ENCODE peak calls at places on chromosomes 5 and 9, in four cellular contexts. B, V, R and W are unnamed samples.

GRCh38 chr5:122384612-122385180 is 72.7 kb downstream of the SNCAIP start:
- DNase-seq in V (no peak), B (no peak), R (no peak), W (no peak)

GRCh38 chr9:129402341-129402739 is 218.6 kb downstream of the C9orf50 start:
- DNase-seq in R (no peak), V (no peak), B (peak), W (no peak)

GRCh38 chr5:93580387-93581100 is 475 bp downstream of the NR2F1-AS1 start:
- DNase-seq in B (no peak), R (peak), V (peak), W (peak)

GRCh38 chr5:8613078-8613685 is 744.2 kb downstream of the MTRR start:
- DNase-seq in V (no peak), R (no peak), B (no peak), W (no peak)

GRCh38 chr5:180138214-180138975 is 66.8 kb upstream of the RNF130 start:
- DNase-seq in R (no peak), V (no peak), B (no peak), W (no peak)

GRCh38 chr9:109150925-109151547 is 16.0 kb downstream of the FRRS1L start:
- DNase-seq in B (no peak), R (peak), V (no peak), W (no peak)

GRCh38 chr9:105702207-105702606 is 7.9 kb downstream of the TMEM38B start:
- DNase-seq in R (no peak), B (no peak), V (no peak), W (no peak)

GRCh38 chr9:108904161-108904560 is 29.8 kb downstream of the ELP1 start:
- DNase-seq in V (no peak), B (no peak), R (no peak), W (no peak)

GRCh38 chr5:179334017-179334765 is 11.1 kb downstream of the ADAMTS2 start:
- DNase-seq in B (no peak), V (no peak), R (no peak), W (no peak)

GRCh38 chr5:68478306-68479091 is 262.9 kb downstream of the PIK3R1 start:
- DNase-seq in V (no peak), B (no peak), R (no peak), W (no peak)

GRCh38 chr9:19690128-19690527 is 98.7 kb downstream of the SLC24A2 start:
- DNase-seq in V (peak), R (no peak), B (no peak), W (peak)

GRCh38 chr5:177545487-177546261 is 8.7 kb downstream of the FAM193B start:
- DNase-seq in V (peak), B (no peak), R (peak), W (peak)

GRCh38 chr5:148209151-148209550 is 6.3 kb downstream of the SPINK6 start:
- DNase-seq in R (no peak), V (no peak), B (no peak), W (no peak)

GRCh38 chr9:2621678-2622360 is at the start of gene VLDLR:
- DNase-seq in V (peak), B (peak), R (peak), W (peak)

GRCh38 chr9:101463397-101463796 is 27.8 kb upstream of the ALDOB start:
- DNase-seq in R (no peak), V (peak), B (no peak), W (no peak)

GRCh38 chr5:139488269-139488668 is 5.7 kb upstream of the STING1 start:
- DNase-seq in B (no peak), R (no peak), V (no peak), W (no peak)

GRCh38 chr9:99793528-99793927 is 28.2 kb upstream of the NR4A3 start:
- DNase-seq in V (no peak), B (no peak), R (no peak), W (no peak)

GRCh38 chr5:168820776-168821302 is 241.7 kb upstream of the PANK3 start:
- DNase-seq in R (no peak), B (no peak), V (no peak), W (no peak)

GRCh38 chr5:7377761-7378160 is 18.2 kb upstream of the ADCY2 start:
- DNase-seq in B (no peak), R (no peak), V (no peak), W (no peak)

GRCh38 chr9:98673681-98674080 is 35.1 kb downstream of the GABBR2 start:
- DNase-seq in V (no peak), R (no peak), B (no peak), W (no peak)

GRCh38 chr5:136780518-136780917 is 415.2 kb upstream of the TRPC7 start:
- DNase-seq in B (no peak), R (peak), V (no peak), W (no peak)
- TF ChIP-seq CTCF in B (no peak), R (no peak), V (peak), W (no peak)

GRCh38 chr5:54905942-54906537 is 79.4 kb downstream of the ESM1 start:
- DNase-seq in V (peak), B (peak), R (peak), W (peak)
- TF ChIP-seq CTCF in V (peak), B (peak), R (peak), W (peak)

GRCh38 chr9:21402387-21403247 is 6.3 kb upstream of the IFNA8 start:
- DNase-seq in R (no peak), B (peak), V (no peak), W (no peak)
- TF ChIP-seq CTCF in R (no peak), B (no peak), V (peak), W (peak)

DNA sequence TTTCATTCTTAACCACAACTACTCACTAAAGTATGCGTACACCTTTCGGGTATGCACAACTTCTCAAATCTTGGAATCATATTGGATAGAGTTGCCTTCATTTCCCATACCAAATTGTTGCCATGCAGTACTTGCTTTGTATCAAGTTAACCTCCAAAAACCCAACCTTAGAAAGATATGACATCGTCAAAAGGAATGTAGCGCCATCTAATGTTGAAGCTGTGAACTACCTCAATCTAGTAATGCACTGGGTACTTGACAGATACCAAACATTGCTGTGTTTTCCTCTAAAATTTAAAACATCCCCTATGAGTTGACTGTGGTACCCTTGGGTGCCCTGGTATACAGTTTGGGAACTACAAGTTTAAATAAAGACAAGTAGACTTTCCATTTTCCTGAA is 318.4 kb downstream of the ARL15 start:
- DNase-seq in R (peak), V (no peak), B (no peak), W (no peak)
- TF ChIP-seq CTCF in R (peak), V (peak), B (peak), W (no peak)

GRCh38 chr5:173330151-173330855 is 2.1 kb upstream of the STC2 start:
- DNase-seq in B (no peak), R (peak), V (no peak), W (no peak)
- TF ChIP-seq CTCF in B (no peak), R (no peak), V (no peak), W (no peak)

GRCh38 chr5:133910596-133910995 is 57.8 kb downstream of the C5orf15 start:
- DNase-seq in V (no peak), R (no peak), B (peak), W (no peak)
- TF ChIP-seq CTCF in V (no peak), R (no peak), B (no peak), W (no peak)